ENCODE peak calls at places on chromosomes 2 and 18, in four cellular contexts. L, Z, K and F are unnamed samples.

GRCh38 chr2:148058641-148059040 is 37.8 kb downstream of the MBD5 start:
- DNase-seq in L (peak; percentile 39), K (no peak), Z (peak; percentile 60), F (peak; percentile 9)

GRCh38 chr2:145653553-145653952 is 1133.6 kb upstream of the ZEB2 start:
- DNase-seq in Z (peak; percentile 5), K (no peak), L (no peak), F (no peak)

GRCh38 chr2:235394278-235394828 is 99.5 kb upstream of the AGAP1 start:
- DNase-seq in Z (peak; percentile 69), L (peak; percentile 44), K (no peak), F (peak; percentile 9)

GRCh38 chr2:160719116-160719515 is 225.5 kb upstream of the RBMS1 start:
- DNase-seq in K (no peak), Z (peak; percentile 57), L (peak; percentile 76), F (no peak)

GRCh38 chr2:96618599-96619283 is 19.4 kb downstream of the KANSL3 start:
- DNase-seq in Z (peak; percentile 74), K (no peak), L (no peak), F (no peak)

GRCh38 chr18:57220485-57220884 is 73.6 kb downstream of the BOD1L2 start:
- DNase-seq in L (no peak), Z (no peak), K (no peak), F (no peak)

GRCh38 chr2:149087751-149088150 is 49.3 kb downstream of the LYPD6B start:
- DNase-seq in K (no peak), Z (no peak), L (no peak), F (no peak)

GRCh38 chr2:210480079-210480478 is 3.5 kb upstream of the LANCL1 start:
- DNase-seq in K (no peak), L (no peak), Z (no peak), F (no peak)

GRCh38 chr2:38146302-38146916 is 70.5 kb upstream of the CYP1B1 start:
- DNase-seq in Z (peak; percentile 95), L (peak; percentile 81), K (peak; percentile 59), F (peak; percentile 74)

GRCh38 chr2:40797115-40797514 is 345.2 kb upstream of the SLC8A1 start:
- DNase-seq in L (no peak), Z (peak; percentile 38), K (no peak), F (no peak)

GRCh38 chr18:8854550-8854949 is 149.2 kb downstream of the MTCL1 start:
- DNase-seq in L (no peak), Z (peak; percentile 66), K (no peak), F (no peak)

GRCh38 chr2:74822771-74823283 is 11.1 kb upstream of the HK2 start:
- DNase-seq in L (no peak), K (no peak), Z (no peak), F (no peak)

GRCh38 chr2:170743530-170744239 is 26.5 kb upstream of the ERICH2 start:
- DNase-seq in L (no peak), Z (no peak), K (no peak), F (no peak)

GRCh38 chr2:23287250-23287704 is 97.7 kb upstream of the KLHL29 start:
- DNase-seq in K (peak; percentile 55), Z (peak; percentile 64), L (peak; percentile 64), F (peak; percentile 92)

GRCh38 chr2:100214265-100214961 is 72.0 kb upstream of the AFF3 start:
- DNase-seq in K (peak; percentile 45), L (no peak), Z (no peak), F (no peak)

GRCh38 chr2:164692114-164692513 is 70.8 kb upstream of the GRB14 start:
- DNase-seq in L (no peak), K (no peak), Z (no peak), F (no peak)

DNA sequence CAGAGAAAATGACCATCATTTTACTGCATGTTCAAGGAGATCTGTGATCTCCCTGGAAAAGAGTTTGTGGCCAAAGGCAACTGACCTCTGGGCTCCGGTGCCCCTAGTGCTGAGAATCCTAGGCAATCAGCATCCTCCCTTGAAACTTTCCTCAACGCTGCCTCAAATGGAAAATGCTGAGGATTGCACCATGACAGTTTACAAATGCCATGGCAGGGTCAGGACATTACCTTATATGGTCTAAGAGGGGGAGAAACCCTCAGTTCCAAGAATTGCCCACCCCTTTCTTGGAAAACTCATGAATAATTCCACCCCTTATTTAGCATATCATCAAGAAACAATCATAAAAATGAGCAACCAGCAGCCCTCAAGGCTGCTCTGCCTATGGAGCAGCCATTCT is 48.3 kb downstream of the ALPK2 start:
- DNase-seq in Z (peak; percentile 60), K (no peak), L (peak; percentile 24), F (no peak)
- TF ChIP-seq CTCF in Z (peak; percentile 8), K (no peak), L (peak; percentile 26), F (peak; percentile 29)

GRCh38 chr18:24428709-24429108 is 2.2 kb downstream of the IMPACT start:
- DNase-seq in Z (no peak), K (no peak), L (no peak), F (no peak)
- TF ChIP-seq CTCF in Z (no peak), K (no peak), L (peak; percentile 55), F (no peak)

GRCh38 chr18:24271381-24272331 is 126.0 kb downstream of the OSBPL1A start:
- DNase-seq in L (peak; percentile 57), K (peak; percentile 72), Z (peak; percentile 72), F (no peak)
- TF ChIP-seq CTCF in L (peak; percentile 10), K (peak; percentile 5), Z (peak; percentile 23), F (peak; percentile 37)

DNA sequence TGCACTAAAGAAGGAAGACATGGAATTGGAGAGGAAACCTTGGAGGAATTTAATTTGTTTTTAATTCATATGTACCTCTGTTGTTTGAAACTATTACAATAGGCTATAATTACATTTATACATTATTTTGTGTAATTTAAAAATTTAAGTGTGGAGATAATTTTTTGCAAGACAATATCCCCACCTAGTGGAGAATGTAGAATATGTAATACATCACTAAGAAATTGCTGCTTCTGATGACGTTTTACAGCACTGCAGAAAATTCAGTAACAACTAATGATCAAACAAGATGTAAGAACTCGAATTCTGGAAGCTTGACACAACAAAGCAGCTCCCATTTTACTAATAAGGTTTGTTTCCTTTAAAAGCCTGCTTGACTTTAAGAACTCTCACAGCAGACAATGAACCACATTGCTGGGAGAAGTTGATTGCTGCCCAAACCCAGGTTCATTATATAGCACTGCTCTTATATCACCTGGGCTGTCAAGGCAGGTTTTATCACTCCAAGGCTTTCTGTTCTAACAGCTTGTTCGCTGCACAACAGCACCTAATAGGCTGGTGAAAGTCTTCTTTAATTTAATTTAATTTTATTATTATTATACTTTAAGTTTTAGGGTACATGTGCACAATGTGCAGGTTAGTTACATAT is 53.4 kb downstream of the THADA start:
- DNase-seq in L (peak; percentile 58), Z (peak; percentile 68), K (no peak), F (no peak)
- TF ChIP-seq CTCF in L (peak; percentile 90), Z (peak; percentile 58), K (peak; percentile 70), F (peak; percentile 34)

DNA sequence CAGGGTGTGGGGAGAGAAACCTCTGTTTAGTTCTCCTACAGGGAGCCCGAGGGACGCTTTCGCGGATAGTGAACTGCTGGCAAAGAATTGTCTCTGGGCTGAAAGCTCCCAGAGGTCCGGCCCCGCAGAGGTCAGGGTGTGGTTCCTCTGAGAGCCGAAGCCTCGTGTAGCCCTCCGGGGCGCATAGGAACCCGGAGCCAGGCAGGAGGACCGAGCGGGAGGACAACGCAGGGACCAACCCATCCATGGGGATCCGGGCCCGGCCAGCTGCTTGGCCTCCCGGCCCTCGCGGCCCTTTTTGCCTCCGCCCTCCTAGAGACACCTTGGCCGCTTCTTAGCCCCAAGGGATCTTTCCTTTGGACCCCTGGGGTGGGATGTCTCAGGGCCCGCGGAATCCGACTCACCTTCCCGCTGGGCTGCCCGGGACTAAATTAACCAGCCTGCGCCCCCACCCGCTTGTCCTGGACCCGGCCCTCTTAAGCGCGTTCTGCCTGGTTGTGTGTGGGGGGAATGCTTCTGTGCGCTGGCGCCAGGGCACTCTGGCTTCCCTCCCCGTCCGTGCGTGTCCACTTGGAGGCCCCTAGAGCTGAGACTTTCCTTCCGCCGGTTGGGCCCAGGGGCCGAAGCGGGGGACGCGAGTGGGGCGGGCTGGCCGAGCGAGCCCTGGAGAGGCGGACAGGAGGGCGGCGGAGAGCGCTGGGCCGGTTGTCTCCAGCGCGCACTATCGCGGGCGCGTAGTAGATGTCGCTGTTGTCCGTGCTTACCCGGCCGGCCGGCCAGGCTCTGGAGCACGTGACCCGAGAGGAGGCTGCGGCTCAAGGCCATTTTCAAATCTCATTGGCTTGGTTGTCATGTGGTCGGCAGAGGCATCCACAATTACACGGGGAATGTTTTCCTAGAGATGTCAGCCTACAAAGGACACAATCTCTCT is at the start of gene HOXD10:
- DNase-seq in L (no peak), K (peak; percentile 91), Z (no peak), F (no peak)
- TF ChIP-seq CTCF in L (no peak), K (peak; percentile 65), Z (no peak), F (no peak)

DNA sequence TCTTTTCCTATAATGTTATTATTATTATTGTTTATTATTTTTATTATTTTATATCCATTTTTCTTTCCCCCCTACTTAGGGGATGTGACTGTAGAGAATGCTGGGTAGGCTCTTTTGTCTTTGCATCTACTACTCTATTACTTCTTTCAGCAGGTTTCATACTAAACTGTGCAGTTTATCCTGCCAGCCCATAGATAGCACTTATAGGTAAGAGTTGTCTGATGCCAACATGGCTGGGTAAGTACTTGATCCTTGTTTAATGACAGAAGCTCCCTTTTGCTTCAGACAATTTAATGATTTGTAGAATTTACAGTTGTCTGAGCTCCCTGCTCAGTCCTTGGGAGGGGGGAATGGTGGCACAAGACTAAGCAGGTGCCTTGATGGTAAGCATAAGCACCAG is 262.9 kb upstream of the CDH2 start:
- DNase-seq in Z (no peak), K (no peak), L (no peak), F (no peak)
- TF ChIP-seq CTCF in Z (no peak), K (no peak), L (no peak), F (no peak)

GRCh38 chr2:135258193-135258592 is 206.1 kb downstream of the RAB3GAP1 start:
- DNase-seq in K (no peak), L (no peak), Z (no peak), F (no peak)
- TF ChIP-seq CTCF in K (no peak), L (no peak), Z (no peak), F (no peak)

GRCh38 chr18:45440246-45440645 is 175.0 kb upstream of the SLC14A2 start:
- DNase-seq in K (no peak), L (no peak), Z (no peak), F (no peak)

GRCh38 chr18:45435810-45436209 is 179.5 kb upstream of the SLC14A2 start:
- DNase-seq in L (no peak), Z (no peak), K (no peak), F (no peak)

GRCh38 chr18:45437399-45437798 is 177.9 kb upstream of the SLC14A2 start:
- DNase-seq in Z (no peak), K (no peak), L (no peak), F (no peak)

GRCh38 chr18:45441110-45441842 is 174.0 kb upstream of the SLC14A2 start:
- DNase-seq in L (peak; percentile 8), Z (peak; percentile 4), K (no peak), F (no peak)
- TF ChIP-seq CTCF in L (peak; percentile 72), Z (peak; percentile 36), K (no peak), F (peak; percentile 53)